ENCODE peak calls at places on chromosomes 2 and 18, in ten cellular contexts. Y, P, H, Q, T, N, Z, S, V and I are unnamed samples.

GRCh38 chr18:61901334-61901986 is 8.7 kb upstream of the RNF152 start:
- DNase-seq in V (no peak), Y (peak; percentile 65), T (peak; percentile 64), Q (peak; percentile 32), S (no peak), Z (peak; percentile 32), H (peak; percentile 68), N (peak; percentile 18), P (peak; percentile 48), I (peak; percentile 40)

GRCh38 chr18:30302181-30302580 is 740.4 kb downstream of the DSC3 start:
- DNase-seq in S (no peak), N (no peak), V (no peak), P (no peak), Q (no peak), T (peak; percentile 4), Z (no peak), Y (no peak), H (no peak), I (no peak)

GRCh38 chr2:47321411-47322031 is 81.4 kb upstream of the MSH2 start:
- DNase-seq in H (no peak), T (peak; percentile 11), Y (no peak), S (no peak), Z (no peak), Q (no peak), N (no peak), P (no peak), V (no peak), I (no peak)

GRCh38 chr2:171957061-171957460 is 34.8 kb downstream of the HAT1 start:
- DNase-seq in H (no peak), Y (no peak), N (no peak), P (peak; percentile 45), Z (no peak), Q (no peak), V (no peak), T (peak; percentile 40), S (peak; percentile 9), I (peak; percentile 28)

GRCh38 chr2:26846881-26847662 is 860 bp upstream of the DPYSL5 start:
- DNase-seq in V (no peak), T (no peak), Z (no peak), Y (no peak), S (no peak), P (no peak), N (no peak), H (no peak), Q (no peak), I (no peak)

GRCh38 chr18:79574938-79575525 is 104.6 kb upstream of the CTDP1 start:
- DNase-seq in Y (no peak), S (no peak), T (no peak), V (no peak), H (no peak), P (no peak), N (no peak), Q (no peak), Z (no peak), I (no peak)

GRCh38 chr2:10097352-10098148 is 17.3 kb upstream of the CYS1 start:
- DNase-seq in S (peak; percentile 89), Y (no peak), P (peak; percentile 77), Z (peak; percentile 48), Q (no peak), N (peak; percentile 28), V (no peak), T (peak; percentile 65), H (peak; percentile 75), I (peak; percentile 75)

GRCh38 chr18:79447703-79448367 is 52.1 kb downstream of the NFATC1 start:
- DNase-seq in S (no peak), T (no peak), N (no peak), P (no peak), Y (no peak), Q (peak; percentile 20), V (no peak), H (no peak), Z (no peak), I (no peak)

GRCh38 chr18:8424917-8425725 is 184.1 kb upstream of the RAB12 start:
- DNase-seq in V (no peak), P (peak; percentile 87), N (no peak), Q (no peak), Y (no peak), T (no peak), S (peak; percentile 85), H (no peak), Z (no peak), I (no peak)

GRCh38 chr2:207135340-207135739 is 30.4 kb downstream of the KLF7 start:
- DNase-seq in Z (no peak), Y (no peak), T (no peak), P (peak; percentile 18), V (peak; percentile 31), Q (no peak), H (no peak), N (no peak), S (no peak), I (no peak)

GRCh38 chr18:51053822-51054221 is 23.8 kb downstream of the SMAD4 start:
- DNase-seq in H (no peak), V (no peak), S (no peak), P (peak; percentile 22), Q (no peak), Z (no peak), Y (no peak), N (no peak), T (peak; percentile 13), I (no peak)

GRCh38 chr2:241035142-241035817 is 36.9 kb downstream of the SNED1 start:
- DNase-seq in Z (no peak), P (no peak), V (peak; percentile 65), Y (no peak), S (no peak), Q (no peak), N (peak; percentile 58), H (peak; percentile 77), T (no peak), I (no peak)

GRCh38 chr2:101151859-101152194 is 645 bp upstream of the TBC1D8 start:
- DNase-seq in T (peak; percentile 48), Z (no peak), N (no peak), Y (no peak), Q (no peak), S (no peak), V (no peak), H (no peak), P (no peak), I (peak; percentile 20)

GRCh38 chr2:241865957-241866858 is 3.3 kb upstream of the RTP5 start:
- DNase-seq in H (no peak), P (peak; percentile 14), Q (peak; percentile 37), N (no peak), V (no peak), S (no peak), Y (no peak), T (no peak), Z (no peak), I (no peak)

GRCh38 chr18:44067201-44067600 is 613.5 kb upstream of the SETBP1 start:
- DNase-seq in Z (no peak), T (no peak), P (no peak), S (no peak), N (no peak), V (no peak), Y (no peak), H (no peak), Q (no peak), I (no peak)

GRCh38 chr18:79567481-79568147 is 112.0 kb upstream of the CTDP1 start:
- DNase-seq in N (no peak), V (no peak), Z (no peak), T (no peak), S (peak; percentile 73), Q (no peak), Y (no peak), H (no peak), P (no peak), I (no peak)

GRCh38 chr2:235860111-235860510 is 308.1 kb downstream of the GBX2 start:
- DNase-seq in H (no peak), Y (no peak), P (no peak), T (no peak), Q (no peak), V (no peak), S (no peak), N (no peak), Z (no peak), I (no peak)

GRCh38 chr2:61775956-61776570 is 77.8 kb downstream of the FAM161A start:
- DNase-seq in P (no peak), Y (peak; percentile 28), S (no peak), V (no peak), N (no peak), Q (no peak), H (peak; percentile 36), Z (no peak), T (peak; percentile 36), I (no peak)

GRCh38 chr2:70733428-70734185 is 34.4 kb downstream of the ADD2 start:
- DNase-seq in P (no peak), V (no peak), Y (no peak), T (no peak), N (no peak), Q (no peak), H (no peak), Z (no peak), S (no peak), I (no peak)

GRCh38 chr2:239049421-239050251 is 201.8 kb downstream of the TWIST2 start:
- DNase-seq in N (no peak), Y (no peak), H (no peak), Q (no peak), P (no peak), T (no peak), Z (no peak), S (no peak), V (no peak), I (no peak)

GRCh38 chr2:105324732-105325131 is 4.8 kb downstream of the TGFBRAP1 start:
- DNase-seq in Y (no peak), N (no peak), Z (no peak), P (peak; percentile 70), S (peak; percentile 72), H (no peak), Q (no peak), T (no peak), V (no peak), I (no peak)

GRCh38 chr2:228065686-228066085 is 115.8 kb downstream of the SPHKAP start:
- DNase-seq in N (no peak), Z (no peak), T (no peak), Q (no peak), Y (no peak), P (no peak), H (no peak), S (peak; percentile 3), V (no peak), I (no peak)

GRCh38 chr2:24489942-24490673 is 946 bp upstream of the NCOA1 start:
- DNase-seq in Q (no peak), P (peak; percentile 29), T (no peak), Z (no peak), S (peak; percentile 72), V (no peak), Y (no peak), H (peak; percentile 9), N (no peak), I (peak; percentile 69)

GRCh38 chr2:69798909-69799526 is 30.4 kb upstream of the GMCL1 start:
- DNase-seq in Z (no peak), S (no peak), Q (no peak), T (peak; percentile 96), V (no peak), P (no peak), H (no peak), Y (no peak), N (no peak), I (peak; percentile 81)

GRCh38 chr2:24831736-24832421 is 38.7 kb downstream of the CENPO start:
- DNase-seq in T (no peak), P (no peak), H (no peak), Z (no peak), N (no peak), Q (no peak), Y (no peak), V (no peak), S (no peak), I (no peak)

GRCh38 chr2:234355052-234355720 is 141.7 kb downstream of the ARL4C start:
- DNase-seq in T (no peak), Z (no peak), P (no peak), H (peak; percentile 28), V (no peak), S (no peak), N (no peak), Q (no peak), Y (no peak), I (no peak)

GRCh38 chr2:239942871-239943311 is 82.3 kb downstream of the NDUFA10 start:
- DNase-seq in H (no peak), Z (no peak), Q (no peak), T (no peak), S (no peak), N (no peak), P (no peak), Y (no peak), V (no peak), I (no peak)

GRCh38 chr2:160298960-160299359 is 98.9 kb upstream of the ITGB6 start:
- DNase-seq in H (no peak), S (no peak), P (no peak), N (no peak), Z (no peak), V (no peak), Q (no peak), Y (no peak), T (no peak), I (no peak)